ENCODE peak calls at places on chromosomes 13 and 19, in eight cellular contexts. C is breast epithelium, G is fibroblast of lung, R is uterus, I is colonic mucosa, Q is Peyer's patch, Z is mammary epithelial cell, D is heart left ventricle. V is an unnamed sample.

GRCh38 chr19:37077615-37077928 is 661 bp upstream of the ZNF420 start:
- DNase-seq in Z (no peak), R (no peak), I (no peak), Q (no peak), D (no peak), C (no peak), G (peak), V (no peak)

GRCh38 chr13:21744149-21744548 is 73.3 kb downstream of the FGF9 start:
- DNase-seq in Q (no peak), G (no peak), C (no peak), I (no peak), Z (no peak), R (no peak), D (no peak), V (no peak)

GRCh38 chr19:49957262-49957915 is 3.6 kb downstream of the SIGLEC11 start:
- DNase-seq in G (no peak), Q (no peak), R (no peak), Z (no peak), I (no peak), C (no peak), D (no peak), V (no peak)

GRCh38 chr19:18789883-18790565 is 1.1 kb downstream of the COMP start:
- DNase-seq in R (no peak), C (no peak), Z (no peak), Q (no peak), I (no peak), D (no peak), G (no peak), V (peak)

GRCh38 chr13:51668580-51669195 is 84.4 kb downstream of the WDFY2 start:
- DNase-seq in C (no peak), Z (no peak), I (no peak), D (no peak), R (no peak), G (peak), Q (no peak), V (no peak)

GRCh38 chr13:66074018-66074615 is 1156.0 kb downstream of the PCDH9 start:
- DNase-seq in D (no peak), R (no peak), C (no peak), G (no peak), I (no peak), Z (no peak), Q (no peak), V (no peak)

GRCh38 chr13:26406791-26407190 is 150.7 kb upstream of the WASF3 start:
- DNase-seq in R (no peak), I (no peak), Q (no peak), Z (no peak), C (no peak), G (no peak), D (no peak), V (no peak)

GRCh38 chr13:108855737-108856387 is 226.5 kb downstream of the MYO16 start:
- DNase-seq in R (no peak), Q (no peak), Z (no peak), I (no peak), C (no peak), D (no peak), G (no peak), V (no peak)

GRCh38 chr19:43229315-43229714 is 23.9 kb upstream of the PSG4 start:
- DNase-seq in C (no peak), I (no peak), G (no peak), D (no peak), R (no peak), Q (no peak), Z (peak), V (no peak)

GRCh38 chr19:40592170-40592569 is 9.0 kb upstream of the LTBP4 start:
- DNase-seq in I (no peak), Z (peak), C (no peak), R (no peak), Q (no peak), G (peak), D (no peak), V (no peak)

GRCh38 chr13:50798923-50799322 is 44.6 kb downstream of the DLEU7 start:
- DNase-seq in R (no peak), G (no peak), Q (no peak), I (no peak), D (no peak), C (no peak), Z (peak), V (no peak)

GRCh38 chr13:32837307-32837972 is 178.8 kb upstream of the KL start:
- DNase-seq in G (no peak), D (no peak), Z (no peak), C (no peak), I (no peak), R (no peak), Q (no peak), V (no peak)

GRCh38 chr13:24684600-24684998 is 4.4 kb downstream of the ATP12A start:
- DNase-seq in D (no peak), I (no peak), C (no peak), Q (no peak), Z (peak), G (no peak), R (no peak), V (no peak)

GRCh38 chr19:40398417-40399056 is 8.6 kb upstream of the HIPK4 start:
- DNase-seq in Z (peak), I (peak), C (peak), R (peak), Q (peak), G (no peak), D (no peak), V (no peak)

GRCh38 chr13:50576156-50576555 is 267.3 kb downstream of the DLEU7 start:
- DNase-seq in G (no peak), D (no peak), I (peak), Z (no peak), Q (no peak), R (no peak), C (no peak), V (no peak)

GRCh38 chr13:64441740-64442139 is 2788.4 kb downstream of the PCDH9 start:
- DNase-seq in D (no peak), Q (no peak), Z (no peak), C (no peak), G (no peak), I (no peak), R (no peak), V (no peak)

GRCh38 chr13:39538826-39539555 is 64.0 kb downstream of the LHFPL6 start:
- DNase-seq in D (no peak), R (no peak), G (peak), Z (no peak), C (no peak), Q (no peak), I (no peak), V (no peak)

GRCh38 chr13:31998131-31998530 is 33.4 kb upstream of the FRY start:
- DNase-seq in G (no peak), D (no peak), Z (no peak), Q (peak), C (no peak), R (no peak), I (peak), V (no peak)

GRCh38 chr13:27663947-27664346 is 42.3 kb downstream of the POLR1D start:
- DNase-seq in C (no peak), R (no peak), Q (no peak), Z (no peak), G (peak), I (no peak), D (no peak), V (no peak)

GRCh38 chr13:26051231-26052135 is at the start of gene SHISA2:
- DNase-seq in I (peak), Q (no peak), R (no peak), D (peak), G (peak), C (no peak), Z (peak), V (peak)

GRCh38 chr13:107680115-107680514 is 535.2 kb downstream of the LIG4 start:
- DNase-seq in G (peak), R (no peak), D (no peak), Q (no peak), I (no peak), Z (no peak), C (no peak), V (peak)

GRCh38 chr13:74306496-74306895 is 172.3 kb upstream of the KLF12 start:
- DNase-seq in D (no peak), C (no peak), Z (no peak), I (no peak), R (no peak), G (peak), Q (no peak), V (no peak)

GRCh38 chr19:21092107-21092506 is 10.1 kb downstream of the ZNF714 start:
- DNase-seq in G (peak), C (no peak), I (no peak), Q (no peak), R (no peak), D (no peak), Z (no peak), V (no peak)

GRCh38 chr19:51006406-51006805 is 5.0 kb upstream of the KLK8 start:
- DNase-seq in Q (no peak), G (no peak), I (no peak), C (no peak), R (no peak), Z (peak), D (no peak), V (no peak)

GRCh38 chr19:18205180-18205915 is 1.5 kb upstream of the RAB3A start:
- DNase-seq in R (peak), I (peak), G (peak), Q (peak), C (peak), Z (peak), D (peak), V (peak)

GRCh38 chr13:51560336-51560735 is 23.9 kb upstream of the WDFY2 start:
- DNase-seq in Z (no peak), R (no peak), I (no peak), G (no peak), C (no peak), D (no peak), Q (no peak), V (no peak)

GRCh38 chr13:39406688-39407087 is 196.3 kb downstream of the LHFPL6 start:
- DNase-seq in C (no peak), Z (peak), D (no peak), G (no peak), R (no peak), Q (no peak), I (no peak), V (no peak)

GRCh38 chr13:98957731-98958442 is 20.0 kb downstream of the DOCK9 start:
- DNase-seq in Q (no peak), G (no peak), Z (no peak), D (no peak), C (no peak), I (no peak), R (no peak), V (no peak)

GRCh38 chr19:29886535-29886934 is 55.5 kb upstream of the URI1 start:
- DNase-seq in R (no peak), I (no peak), D (no peak), C (no peak), G (no peak), Q (no peak), Z (no peak), V (no peak)

GRCh38 chr19:8342684-8343482 is at the start of gene KANK3:
- DNase-seq in Z (peak), Q (peak), R (peak), G (peak), D (peak), C (peak), I (peak), V (peak)

GRCh38 chr13:112664501-112665203 is 25.2 kb upstream of the ATP11A start:
- DNase-seq in D (no peak), I (no peak), Z (peak), G (no peak), R (no peak), C (no peak), Q (no peak), V (no peak)

GRCh38 chr19:10878253-10878652 is 6.9 kb downstream of the CARM1 start:
- DNase-seq in Q (no peak), D (no peak), Z (no peak), R (no peak), C (no peak), I (no peak), G (no peak), V (no peak)

GRCh38 chr13:43911871-43912270 is 32.2 kb downstream of the LACC1 start:
- DNase-seq in G (no peak), Q (no peak), C (no peak), Z (no peak), D (no peak), I (no peak), R (no peak), V (no peak)

GRCh38 chr13:43908156-43909126 is 28.7 kb downstream of the LACC1 start:
- DNase-seq in C (no peak), I (no peak), G (peak), R (no peak), D (no peak), Z (peak), Q (no peak), V (no peak)

GRCh38 chr13:43916828-43917227 is 37.1 kb downstream of the LACC1 start:
- DNase-seq in Q (no peak), Z (no peak), C (no peak), I (no peak), D (no peak), R (no peak), G (no peak), V (no peak)

GRCh38 chr13:43915451-43915850 is 35.7 kb downstream of the LACC1 start:
- DNase-seq in G (peak), D (no peak), I (no peak), Z (no peak), C (no peak), R (no peak), Q (no peak), V (no peak)

DNA sequence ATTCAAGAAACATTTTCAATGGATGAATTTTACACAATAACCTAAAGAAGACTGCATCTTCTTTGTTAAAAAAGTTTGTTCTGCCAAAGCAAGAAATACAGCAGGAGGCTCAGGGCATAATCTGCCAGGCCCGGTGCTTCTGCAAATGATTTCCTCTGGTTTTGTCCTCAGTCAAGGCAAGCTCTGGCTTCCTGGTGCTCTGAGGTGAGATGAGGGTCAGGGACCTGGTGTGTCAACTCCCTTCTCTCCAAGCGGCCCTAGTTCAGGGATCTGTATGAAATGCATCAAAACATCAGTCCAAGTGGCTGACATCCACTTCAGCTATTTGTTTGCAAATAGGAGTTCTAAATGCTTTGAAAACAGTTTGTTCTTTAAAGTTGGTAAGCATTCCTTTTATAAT is 31.6 kb downstream of the LACC1 start:
- DNase-seq in Z (no peak), G (no peak), I (no peak), D (no peak), Q (no peak), C (no peak), R (no peak), V (no peak)
- H3K27ac ChIP-seq in Z (no peak), G (no peak), I (no peak), D (peak), Q (no peak), C (no peak), R (no peak), V (no peak)

DNA sequence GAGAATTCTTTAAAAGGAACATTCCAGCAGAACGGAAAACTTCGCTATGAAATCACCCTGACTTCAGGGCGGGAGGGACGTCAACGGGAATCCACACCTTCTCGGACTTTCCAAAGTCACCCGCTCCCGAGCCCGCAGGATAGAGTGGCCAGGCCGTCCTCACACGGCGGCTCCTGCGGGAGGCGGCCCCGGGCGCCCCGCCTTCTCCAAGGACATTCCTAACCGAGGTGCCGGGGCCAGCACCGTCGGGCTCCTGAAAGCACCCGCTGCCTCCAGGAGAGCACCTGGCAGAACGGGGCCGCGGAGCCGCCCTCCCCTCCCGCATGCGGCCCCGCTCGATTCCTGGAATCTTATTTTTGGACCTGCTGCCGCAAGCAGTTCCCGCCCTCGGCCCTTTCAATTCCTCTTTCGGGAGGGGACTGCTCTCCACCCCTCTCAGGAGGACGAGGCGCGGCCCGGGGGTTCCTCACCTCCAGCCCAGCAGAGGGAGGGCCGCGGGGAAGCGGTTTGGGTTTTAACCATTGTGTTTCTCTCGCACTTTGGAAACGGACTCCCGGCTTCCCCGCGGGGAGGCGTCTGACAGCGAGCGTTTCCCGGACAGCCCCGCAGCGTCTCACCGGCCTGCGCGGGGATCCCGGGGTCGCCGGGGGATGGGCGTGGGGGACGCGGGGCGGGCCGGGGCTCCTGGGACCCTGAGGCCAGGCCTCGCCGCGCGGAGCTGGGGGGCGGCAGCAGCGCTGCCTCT is 938 bp downstream of the GAS6 start:
- DNase-seq in Z (no peak), C (peak), R (no peak), G (no peak), I (peak), D (peak), Q (peak), V (no peak)
- TF ChIP-seq CTCF in Z (no peak), C (no peak), R (no peak), G (no peak), I (no peak), D (peak), Q (no peak), V (no peak)

GRCh38 chr19:46730187-46730586 is 13.3 kb upstream of the PRKD2 start:
- DNase-seq in R (no peak), D (no peak), I (no peak), G (no peak), Z (no peak), Q (no peak), C (no peak), V (no peak)
- H3K27ac ChIP-seq in R (no peak), D (no peak), I (no peak), G (no peak), Z (no peak), Q (no peak), C (no peak), V (no peak)

GRCh38 chr13:49435992-49436391 is 7.9 kb downstream of the CAB39L start:
- DNase-seq in C (no peak), G (peak), I (no peak), D (no peak), Z (no peak), R (no peak), Q (no peak), V (no peak)

GRCh38 chr13:49439609-49440008 is 4.3 kb downstream of the CAB39L start:
- DNase-seq in Q (no peak), D (no peak), R (no peak), C (no peak), I (no peak), G (no peak), Z (no peak), V (no peak)

GRCh38 chr13:49441312-49441711 is 2.6 kb downstream of the CAB39L start:
- DNase-seq in R (no peak), Q (no peak), G (no peak), I (no peak), C (no peak), D (no peak), Z (no peak), V (no peak)

GRCh38 chr13:49437705-49438104 is 6.2 kb downstream of the CAB39L start:
- DNase-seq in Q (no peak), Z (no peak), D (no peak), I (no peak), C (no peak), G (no peak), R (no peak), V (no peak)

GRCh38 chr13:49436890-49437289 is 7.0 kb downstream of the CAB39L start:
- DNase-seq in C (no peak), R (peak), Q (no peak), I (no peak), G (peak), D (peak), Z (peak), V (no peak)
- TF ChIP-seq CTCF in C (no peak), R (peak), Q (no peak), I (no peak), G (no peak), D (peak), Z (no peak), V (no peak)

DNA sequence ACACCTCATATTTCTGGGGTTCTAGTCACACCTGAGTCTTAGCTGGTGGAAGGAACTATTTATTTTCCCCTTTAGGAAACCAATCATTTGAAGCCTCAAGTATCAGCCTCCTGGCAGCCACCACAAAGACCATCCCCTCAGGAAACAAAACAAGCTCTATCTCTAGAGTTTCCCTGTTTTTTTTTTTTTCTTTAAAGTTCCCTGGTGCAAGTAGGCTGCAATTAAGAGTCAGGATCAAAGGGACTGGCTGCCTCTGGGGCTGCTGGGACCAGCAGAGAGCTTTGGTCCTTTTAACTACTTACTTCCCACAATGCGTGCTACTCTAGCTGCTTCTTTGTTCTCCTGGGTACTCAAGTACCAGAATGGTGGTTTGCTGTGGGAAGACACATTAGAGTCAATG is 11.4 kb downstream of the MBNL2 start:
- DNase-seq in Q (no peak), G (no peak), Z (no peak), R (no peak), D (no peak), C (no peak), I (no peak), V (no peak)
- H3K27ac ChIP-seq in Q (peak), G (no peak), Z (no peak), R (no peak), D (no peak), C (peak), I (peak), V (no peak)

GRCh38 chr13:23175920-23176319 is 4.9 kb upstream of the SGCG start:
- DNase-seq in C (no peak), D (no peak), R (no peak), Z (no peak), Q (no peak), G (peak), I (no peak), V (no peak)
- TF ChIP-seq CTCF in C (no peak), D (peak), R (no peak), Z (peak), Q (no peak), G (peak), I (no peak), V (no peak)

GRCh38 chr19:1073063-1073955 is 6.3 kb downstream of the ARHGAP45 start:
- DNase-seq in C (no peak), Z (no peak), Q (peak), I (no peak), G (no peak), R (no peak), D (no peak), V (no peak)

GRCh38 chr19:1072371-1073015 is 5.5 kb downstream of the ARHGAP45 start:
- DNase-seq in C (no peak), Q (no peak), Z (no peak), R (no peak), I (no peak), G (no peak), D (no peak), V (no peak)

GRCh38 chr19:1076046-1076386 is 9.0 kb downstream of the ARHGAP45 start:
- DNase-seq in D (no peak), R (no peak), Q (peak), I (no peak), G (no peak), Z (no peak), C (no peak), V (no peak)

GRCh38 chr19:1074512-1075283 is 7.7 kb downstream of the ARHGAP45 start:
- DNase-seq in D (peak), R (peak), I (peak), C (peak), Q (peak), Z (peak), G (no peak), V (no peak)

GRCh38 chr19:1073956-1074511 is 7.1 kb downstream of the ARHGAP45 start:
- DNase-seq in I (no peak), G (no peak), C (no peak), Z (no peak), Q (no peak), R (no peak), D (no peak), V (no peak)
- H3K27ac ChIP-seq in I (peak), G (no peak), C (no peak), Z (no peak), Q (peak), R (no peak), D (no peak), V (no peak)

GRCh38 chr19:13151605-13152355 is 1.6 kb downstream of the IER2 start:
- DNase-seq in D (peak), Z (peak), R (peak), C (peak), I (peak), Q (peak), G (peak), V (peak)
- TF ChIP-seq CTCF in D (peak), Z (no peak), R (peak), C (peak), I (no peak), Q (no peak), G (peak), V (peak)